ENCODE peak calls at places on chromosomes 1 and 21, in six cellular contexts. B is ureter; C is activated CD4-positive, alpha-beta T cell treated with anti-CD3 and anti-CD28 coated beads for 48 hours; R is glutamatergic neuron; N is CD8-positive, alpha-beta memory T cell; P is GM10248. M is an unnamed sample.

GRCh38 chr1:230157409-230158390 is 90.7 kb downstream of the GALNT2 start:
- DNase-seq in C (no peak), N (no peak), P (no peak), R (no peak), B (no peak), M (no peak)

GRCh38 chr1:225378880-225379279 is 49.0 kb downstream of the LBR start:
- DNase-seq in N (no peak), P (no peak), B (no peak), C (no peak), R (no peak), M (no peak)

GRCh38 chr1:81689531-81689941 is 111.2 kb upstream of the ADGRL2 start:
- DNase-seq in R (no peak), C (no peak), B (no peak), P (peak; percentile 10), N (no peak), M (no peak)

GRCh38 chr1:110062612-110063011 is 7.9 kb downstream of the ALX3 start:
- DNase-seq in B (no peak), P (no peak), R (no peak), C (no peak), N (no peak), M (no peak)

GRCh38 chr1:21882721-21883415 is 54.2 kb downstream of the HSPG2 start:
- DNase-seq in N (no peak), C (no peak), R (no peak), B (no peak), P (no peak), M (no peak)

GRCh38 chr1:30085814-30086770 is 637.3 kb downstream of the MATN1 start:
- DNase-seq in N (no peak), B (no peak), P (peak; percentile 56), R (peak; percentile 94), C (peak; percentile 60), M (no peak)

GRCh38 chr1:224211262-224211962 is 28.4 kb downstream of the DEGS1 start:
- DNase-seq in P (no peak), B (no peak), R (no peak), C (peak; percentile 21), N (no peak), M (no peak)

GRCh38 chr1:15935056-15935950 is 40.6 kb downstream of the ZBTB17 start:
- DNase-seq in N (no peak), R (no peak), P (no peak), B (no peak), C (no peak), M (no peak)

GRCh38 chr1:30413111-30413440 is 310.3 kb downstream of the MATN1 start:
- DNase-seq in B (peak; percentile 15), P (no peak), C (no peak), N (no peak), R (no peak), M (no peak)

GRCh38 chr21:38388219-38388618 is 110.1 kb downstream of the ERG start:
- DNase-seq in B (no peak), C (no peak), P (no peak), N (no peak), R (no peak), M (no peak)

GRCh38 chr1:22471078-22471477 is 19.4 kb downstream of the ZBTB40 start:
- DNase-seq in B (peak; percentile 66), N (no peak), R (no peak), P (no peak), C (no peak), M (no peak)

GRCh38 chr1:100510441-100510840 is 27.5 kb upstream of the GPR88 start:
- DNase-seq in N (no peak), R (no peak), B (no peak), C (no peak), P (no peak), M (no peak)

GRCh38 chr1:37151789-37152188 is 117.5 kb upstream of the GRIK3 start:
- DNase-seq in N (no peak), B (no peak), R (no peak), C (no peak), P (no peak), M (no peak)

GRCh38 chr1:17582124-17582768 is 42.7 kb downstream of the ARHGEF10L start:
- DNase-seq in R (no peak), P (no peak), C (no peak), B (peak; percentile 71), N (no peak), M (no peak)

GRCh38 chr1:173627269-173627668 is 7.9 kb upstream of the TEX50 start:
- DNase-seq in N (no peak), B (no peak), C (no peak), R (no peak), P (no peak), M (no peak)

GRCh38 chr1:61080408-61081134 is 1.8 kb upstream of the NFIA start:
- DNase-seq in P (no peak), R (no peak), B (no peak), C (no peak), N (no peak), M (no peak)

GRCh38 chr1:53733975-53734649 is 4.9 kb downstream of the GLIS1 start:
- DNase-seq in R (no peak), B (no peak), N (no peak), P (no peak), C (no peak), M (no peak)

GRCh38 chr1:182095946-182096345 is 34.4 kb upstream of the ZNF648 start:
- DNase-seq in C (no peak), R (no peak), N (no peak), B (no peak), P (no peak), M (no peak)

GRCh38 chr21:45109831-45110492 is 35.6 kb downstream of the ADARB1 start:
- DNase-seq in C (peak; percentile 65), B (no peak), N (peak; percentile 43), P (peak; percentile 82), R (no peak), M (no peak)

GRCh38 chr1:66335859-66336640 is 197.9 kb upstream of the SGIP1 start:
- DNase-seq in C (peak; percentile 72), P (peak; percentile 68), B (peak; percentile 50), R (no peak), N (peak; percentile 88), M (no peak)

GRCh38 chr1:206693029-206693428 is 8.3 kb downstream of the MAPKAPK2 start:
- DNase-seq in C (no peak), N (no peak), B (peak; percentile 78), P (no peak), R (no peak), M (no peak)

M was measured in GOT3.